ENCODE peak calls at places on chromosomes 4 and X, in nine cellular contexts. G, Z, S, Q, X, F, M, E and H are unnamed samples.

GRCh38 chrX:101160001-101160400 is 59.6 kb upstream of the DRP2 start:
- DNase-seq in G (no peak), Z (no peak), S (no peak), Q (no peak), X (no peak), F (no peak), M (no peak), E (no peak), H (no peak)

GRCh38 chrX:17697191-17697590 is 40.1 kb upstream of the SCML1 start:
- DNase-seq in G (peak), Z (no peak), S (no peak), Q (no peak), X (peak), F (no peak), M (no peak), E (no peak), H (no peak)

GRCh38 chrX:32421266-32421665 is 790.1 kb downstream of the DMD start:
- DNase-seq in G (peak), Z (no peak), S (no peak), Q (no peak), X (no peak), F (no peak), M (no peak), E (no peak), H (no peak)

GRCh38 chrX:77440310-77440709 is 6.9 kb upstream of the FGF16 start:
- DNase-seq in G (no peak), Z (no peak), S (no peak), Q (no peak), X (no peak), F (no peak), M (no peak), E (no peak), H (no peak)

GRCh38 chr4:39114436-39114835 is 52.4 kb downstream of the KLHL5 start:
- DNase-seq in G (peak), Z (no peak), S (no peak), Q (no peak), X (no peak), F (no peak), M (no peak), E (no peak), H (no peak)

GRCh38 chrX:72062890-72063289 is 68.8 kb downstream of the RTL5 start:
- DNase-seq in G (no peak), Z (no peak), S (no peak), Q (peak), X (no peak), F (peak), M (peak), E (peak), H (no peak)

GRCh38 chr4:56466910-56467283 is 520 bp upstream of the SRP72 start:
- DNase-seq in G (no peak), Z (no peak), S (no peak), Q (no peak), X (peak), F (no peak), M (no peak), E (no peak), H (no peak)

GRCh38 chrX:150898343-150899190 is at the start of gene CD99L2:
- DNase-seq in G (peak), Z (peak), S (peak), Q (peak), X (peak), F (peak), M (peak), E (peak), H (peak)

GRCh38 chr4:182823576-182823975 is 93.6 kb downstream of the DCTD start:
- DNase-seq in G (no peak), Z (no peak), S (no peak), Q (no peak), X (no peak), F (no peak), M (no peak), E (no peak), H (no peak)

GRCh38 chr4:136036744-136037143 is 1495.5 kb downstream of the PCDH18 start:
- DNase-seq in G (peak), Z (peak), S (no peak), Q (no peak), X (peak), F (no peak), M (no peak), E (no peak), H (no peak)

GRCh38 chrX:114798902-114799301 is 215.0 kb downstream of the HTR2C start:
- DNase-seq in G (no peak), Z (peak), S (no peak), Q (no peak), X (no peak), F (no peak), M (no peak), E (no peak), H (no peak)

GRCh38 chrX:97045470-97045869 is 161.8 kb downstream of the RPA4 start:
- DNase-seq in G (no peak), Z (no peak), S (no peak), Q (no peak), X (no peak), F (no peak), M (no peak), E (no peak), H (no peak)

GRCh38 chr4:139988863-139989765 is 164.9 kb downstream of the MAML3 start:
- DNase-seq in G (peak), Z (peak), S (no peak), Q (peak), X (peak), F (peak), M (no peak), E (peak), H (no peak)

GRCh38 chr4:81255524-81255923 is 40.5 kb upstream of the PRKG2 start:
- DNase-seq in G (peak), Z (no peak), S (no peak), Q (no peak), X (no peak), F (no peak), M (no peak), E (no peak), H (no peak)

GRCh38 chrX:3811331-3812311 is 98.2 kb upstream of the PRKX start:
- DNase-seq in G (peak), Z (peak), S (peak), Q (peak), X (peak), F (peak), M (no peak), E (peak), H (no peak)

GRCh38 chr4:149708513-149709175 is 107.0 kb downstream of the IQCM start:
- DNase-seq in G (peak), Z (peak), S (no peak), Q (no peak), X (no peak), F (no peak), M (no peak), E (no peak), H (no peak)

GRCh38 chr4:108372678-108373077 is 203.9 kb upstream of the LEF1 start:
- DNase-seq in G (no peak), Z (no peak), S (no peak), Q (no peak), X (no peak), F (no peak), M (no peak), E (no peak), H (no peak)

GRCh38 chr4:70734168-70734954 is 12.6 kb downstream of the RUFY3 start:
- DNase-seq in G (peak), Z (no peak), S (peak), Q (no peak), X (peak), F (no peak), M (no peak), E (no peak), H (no peak)

GRCh38 chr4:128390475-128390996 is 102.9 kb upstream of the PGRMC2 start:
- DNase-seq in G (no peak), Z (no peak), S (no peak), Q (no peak), X (no peak), F (no peak), M (no peak), E (no peak), H (no peak)

GRCh38 chr4:102402223-102402622 is 56.9 kb upstream of the SLC39A8 start:
- DNase-seq in G (no peak), Z (no peak), S (no peak), Q (no peak), X (no peak), F (no peak), M (no peak), E (no peak), H (no peak)

GRCh38 chr4:121307441-121308327 is 73.1 kb downstream of the QRFPR start:
- DNase-seq in G (peak), Z (peak), S (no peak), Q (no peak), X (peak), F (no peak), M (no peak), E (no peak), H (no peak)

GRCh38 chr4:2867758-2868491 is 24.3 kb downstream of the ADD1 start:
- DNase-seq in G (peak), Z (no peak), S (no peak), Q (peak), X (no peak), F (no peak), M (no peak), E (peak), H (no peak)

GRCh38 chr4:25307596-25307995 is 5.0 kb upstream of the ZCCHC4 start:
- DNase-seq in G (no peak), Z (no peak), S (no peak), Q (no peak), X (no peak), F (no peak), M (no peak), E (no peak), H (no peak)

GRCh38 chrX:154596290-154596929 is 11.5 kb downstream of the CTAG1A start:
- DNase-seq in G (peak), Z (no peak), S (no peak), Q (no peak), X (peak), F (peak), M (no peak), E (no peak), H (no peak)

GRCh38 chrX:1466971-1467561 is 14.4 kb upstream of the ASMTL start:
- DNase-seq in G (no peak), Z (no peak), S (peak), Q (no peak), X (no peak), F (no peak), M (no peak), E (no peak), H (peak)

GRCh38 chr4:38856046-38856445 is 571 bp downstream of the TLR6 start:
- DNase-seq in G (no peak), Z (no peak), S (peak), Q (no peak), X (peak), F (no peak), M (no peak), E (no peak), H (no peak)

GRCh38 chrX:434946-435345 is 48.2 kb upstream of the PPP2R3B start:
- DNase-seq in G (no peak), Z (no peak), S (no peak), Q (no peak), X (no peak), F (no peak), M (no peak), E (no peak), H (no peak)

GRCh38 chr4:138341739-138342415 is 99.7 kb upstream of the SLC7A11 start:
- DNase-seq in G (no peak), Z (no peak), S (no peak), Q (no peak), X (peak), F (no peak), M (no peak), E (no peak), H (no peak)

GRCh38 chr4:75512336-75513211 is 1.6 kb downstream of the RCHY1 start:
- DNase-seq in G (peak), Z (no peak), S (no peak), Q (no peak), X (peak), F (no peak), M (no peak), E (no peak), H (no peak)

GRCh38 chr4:61373901-61374611 is 173.9 kb downstream of the ADGRL3 start:
- DNase-seq in G (peak), Z (no peak), S (no peak), Q (no peak), X (no peak), F (no peak), M (no peak), E (no peak), H (no peak)

GRCh38 chr4:111923786-111924185 is 221.5 kb upstream of the FAM241A start:
- DNase-seq in G (no peak), Z (no peak), S (no peak), Q (no peak), X (no peak), F (no peak), M (no peak), E (no peak), H (no peak)

GRCh38 chrX:124726881-124727280 is 380.5 kb downstream of the SH2D1A start:
- DNase-seq in G (no peak), Z (no peak), S (no peak), Q (no peak), X (no peak), F (no peak), M (no peak), E (no peak), H (no peak)

GRCh38 chrX:47958943-47959342 is 44.8 kb downstream of the ZNF182 start:
- DNase-seq in G (no peak), Z (no peak), S (no peak), Q (no peak), X (peak), F (no peak), M (no peak), E (no peak), H (no peak)

GRCh38 chr4:47462799-47463234 is 685 bp downstream of the COMMD8 start:
- DNase-seq in G (peak), Z (no peak), S (no peak), Q (no peak), X (peak), F (no peak), M (no peak), E (no peak), H (no peak)

GRCh38 chr4:184896868-184897715 is 71.3 kb upstream of the ACSL1 start:
- DNase-seq in G (no peak), Z (no peak), S (no peak), Q (no peak), X (peak), F (no peak), M (no peak), E (no peak), H (peak)

GRCh38 chr4:33543941-33544450 is 2700.3 kb downstream of the ARAP2 start:
- DNase-seq in G (no peak), Z (no peak), S (no peak), Q (no peak), X (peak), F (no peak), M (no peak), E (no peak), H (no peak)

GRCh38 chr4:125316391-125316780 is 1.6 kb downstream of the FAT4 start:
- DNase-seq in G (no peak), Z (no peak), S (no peak), Q (no peak), X (peak), F (peak), M (peak), E (peak), H (peak)

GRCh38 chr4:105624530-105624929 is 72.1 kb downstream of the ARHGEF38 start:
- DNase-seq in G (peak), Z (no peak), S (no peak), Q (no peak), X (no peak), F (no peak), M (peak), E (no peak), H (no peak)

GRCh38 chr4:180057891-180058643 is 2185.1 kb upstream of the TENM3 start:
- DNase-seq in G (no peak), Z (no peak), S (no peak), Q (peak), X (peak), F (peak), M (no peak), E (no peak), H (peak)

DNA sequence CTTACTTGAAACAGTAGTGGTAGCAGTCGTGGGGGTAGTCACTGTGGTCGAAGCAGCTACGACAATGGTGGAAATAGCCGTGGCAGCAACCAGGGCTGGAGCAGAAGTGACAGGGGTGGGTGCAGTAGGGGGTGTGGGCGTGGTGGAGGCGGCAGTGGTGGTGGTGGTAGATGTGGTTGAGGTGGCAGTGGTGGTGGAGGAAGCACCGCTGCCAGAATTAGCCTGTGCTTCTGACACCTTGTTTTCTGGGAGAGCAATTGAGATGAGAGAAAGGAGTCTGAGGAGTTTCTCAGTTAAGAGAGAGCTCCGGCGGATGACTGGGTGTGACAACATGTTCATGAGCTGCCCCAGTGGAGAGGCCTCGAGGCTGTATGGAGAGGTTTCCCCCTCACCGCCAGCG is 113.5 kb upstream of the HSD17B10 start:
- DNase-seq in G (no peak), Z (no peak), S (no peak), Q (no peak), X (no peak), F (no peak), M (no peak), E (no peak), H (no peak)
- TF ChIP-seq POLR2A in G (no peak), Z (no peak), S (no peak), Q (no peak), X (no peak), F (no peak), M (no peak), E (no peak), H (no peak)

DNA sequence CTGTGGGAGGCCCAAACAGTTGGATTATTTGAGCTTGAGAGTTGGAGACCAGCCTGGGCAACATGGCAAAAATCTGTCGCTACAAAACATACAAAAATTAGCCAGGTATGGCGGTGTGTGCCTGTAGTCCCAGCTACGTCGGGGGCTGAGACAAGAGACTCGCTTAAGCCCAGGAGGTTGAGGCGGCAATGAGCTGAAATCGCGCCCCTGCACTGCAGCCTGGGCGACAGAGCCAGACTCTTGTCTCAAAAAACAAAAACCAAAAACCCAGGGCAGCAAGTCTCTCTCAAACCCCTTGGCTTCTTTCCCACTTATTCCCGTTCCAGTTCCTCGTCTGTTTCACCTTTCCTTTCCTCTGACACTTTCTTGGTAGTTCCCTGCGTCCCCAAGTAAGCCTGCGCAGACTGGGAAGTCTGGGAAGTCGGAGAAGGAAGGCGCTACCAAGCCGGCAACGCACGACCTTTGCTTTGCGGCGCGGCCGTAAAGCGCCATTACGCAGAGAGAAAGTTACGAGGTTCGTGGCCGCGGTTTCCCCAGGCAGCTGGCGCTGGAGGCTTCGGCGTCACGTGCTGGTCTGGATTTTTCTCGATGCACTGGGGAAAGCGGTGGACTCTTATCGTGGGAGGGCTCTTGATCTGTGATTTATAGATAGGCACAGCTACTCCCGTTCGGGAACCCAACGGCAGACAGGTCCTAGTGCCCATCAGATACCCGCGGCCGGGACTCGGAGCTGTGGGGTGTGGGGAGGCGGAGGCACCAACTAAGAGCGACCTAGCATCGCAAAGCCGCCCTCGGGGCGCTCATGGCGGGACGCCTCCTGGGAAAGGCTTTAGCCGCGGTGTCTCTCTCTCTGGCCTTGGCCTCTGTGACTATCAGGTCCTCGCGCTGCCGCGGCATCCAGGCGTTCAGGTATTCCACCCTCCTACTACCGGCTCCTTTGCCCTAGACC is at the start of gene NUDT9:
- DNase-seq in G (peak), Z (peak), S (peak), Q (peak), X (peak), F (peak), M (peak), E (peak), H (peak)
- TF ChIP-seq CTCF in G (no peak), Z (no peak), S (no peak), Q (no peak), X (no peak), F (no peak), M (no peak), E (no peak), H (no peak)

GRCh38 chr4:22515888-22516541 is at the start of gene ADGRA3:
- DNase-seq in G (peak), Z (no peak), S (no peak), Q (peak), X (peak), F (peak), M (peak), E (peak), H (peak)
- TF ChIP-seq POLR2A in G (peak), Z (peak), S (no peak), Q (no peak), X (no peak), F (peak), M (peak), E (peak), H (no peak)

GRCh38 chr4:40626183-40626990 is 3.3 kb downstream of the RBM47 start:
- DNase-seq in G (peak), Z (no peak), S (no peak), Q (no peak), X (no peak), F (peak), M (no peak), E (no peak), H (no peak)

GRCh38 chr4:40628888-40629287 is 776 bp downstream of the RBM47 start:
- DNase-seq in G (no peak), Z (no peak), S (no peak), Q (no peak), X (no peak), F (no peak), M (no peak), E (no peak), H (no peak)

GRCh38 chr4:40627540-40627939 is 2.1 kb downstream of the RBM47 start:
- DNase-seq in G (no peak), Z (no peak), S (no peak), Q (no peak), X (no peak), F (no peak), M (no peak), E (no peak), H (no peak)

GRCh38 chr4:40630335-40631021 is 814 bp upstream of the RBM47 start:
- DNase-seq in G (no peak), Z (peak), S (peak), Q (peak), X (no peak), F (peak), M (peak), E (peak), H (peak)

GRCh38 chr4:40629401-40630334 is at the start of gene RBM47:
- DNase-seq in G (peak), Z (peak), S (peak), Q (peak), X (peak), F (peak), M (no peak), E (peak), H (peak)
- TF ChIP-seq CTCF in G (peak), Z (peak), S (no peak), Q (no peak), X (no peak), F (no peak), M (no peak), E (no peak), H (no peak)

GRCh38 chr4:177446571-177446970 is 4.3 kb upstream of the AGA start:
- DNase-seq in G (no peak), Z (no peak), S (no peak), Q (no peak), X (peak), F (no peak), M (no peak), E (no peak), H (no peak)

GRCh38 chr4:177442623-177443155 is 452 bp upstream of the AGA start:
- DNase-seq in G (no peak), Z (no peak), S (peak), Q (no peak), X (peak), F (no peak), M (no peak), E (no peak), H (no peak)

GRCh38 chr4:177444911-177445736 is 2.9 kb upstream of the AGA start:
- DNase-seq in G (no peak), Z (no peak), S (no peak), Q (no peak), X (peak), F (no peak), M (no peak), E (no peak), H (no peak)

GRCh38 chr4:177441061-177441802 is 1.0 kb downstream of the AGA start:
- DNase-seq in G (peak), Z (no peak), S (peak), Q (no peak), X (peak), F (no peak), M (no peak), E (no peak), H (peak)

GRCh38 chr4:177441803-177442622 is at the start of gene AGA:
- DNase-seq in G (peak), Z (peak), S (peak), Q (peak), X (peak), F (peak), M (peak), E (peak), H (peak)
- TF ChIP-seq POLR2A in G (peak), Z (peak), S (peak), Q (peak), X (peak), F (peak), M (peak), E (peak), H (no peak)